ENCODE peak calls at places on chromosomes 13 and 19, in nine cellular contexts. Z is IMR-90, F is NT2/D1, T is mammary epithelial cell, O is tibial artery, S is endothelial cell of umbilical vein, N is HCT116, B is ovary, U is astrocyte. V is an unnamed sample.

GRCh38 chr19:53328967-53329366 is 4.6 kb upstream of the ZNF845 start:
- DNase-seq in Z (peak; percentile 4), F (peak; percentile 6), T (no peak), O (peak; percentile 73), S (no peak), N (no peak), B (peak; percentile 73), U (no peak), V (peak; percentile 35)

GRCh38 chr19:7415163-7415856 is 66.6 kb downstream of the ARHGEF18 start:
- DNase-seq in Z (peak; percentile 86), F (no peak), T (no peak), O (no peak), S (no peak), N (no peak), B (no peak), U (peak; percentile 81), V (no peak)

GRCh38 chr13:76823969-76824368 is 62.2 kb downstream of the KCTD12 start:
- DNase-seq in Z (no peak), F (peak; percentile 42), T (no peak), O (no peak), S (no peak), N (no peak), B (no peak), U (no peak), V (no peak)

GRCh38 chr19:47498561-47498960 is 14.5 kb upstream of the KPTN start:
- DNase-seq in Z (no peak), F (no peak), T (no peak), O (no peak), S (no peak), N (no peak), B (no peak), U (no peak), V (no peak)

GRCh38 chr13:50123515-50123861 is 108.2 kb downstream of the KCNRG start:
- DNase-seq in Z (no peak), F (no peak), T (no peak), O (no peak), S (no peak), N (no peak), B (no peak), U (no peak), V (no peak)

GRCh38 chr19:10270180-10270615 is 722 bp upstream of the ICAM1 start:
- DNase-seq in Z (no peak), F (no peak), T (no peak), O (peak; percentile 79), S (no peak), N (no peak), B (peak; percentile 58), U (no peak), V (peak; percentile 47)

GRCh38 chr19:13212759-13213330 is 62.6 kb downstream of the IER2 start:
- DNase-seq in Z (peak; percentile 43), F (peak; percentile 57), T (peak; percentile 33), O (peak; percentile 70), S (peak; percentile 39), N (peak; percentile 56), B (peak; percentile 54), U (no peak), V (peak; percentile 54)

GRCh38 chr13:111225810-111226546 is 94.5 kb upstream of the TEX29 start:
- DNase-seq in Z (no peak), F (no peak), T (no peak), O (no peak), S (no peak), N (no peak), B (no peak), U (no peak), V (no peak)

GRCh38 chr19:14473915-14474578 is 1.1 kb downstream of the PTGER1 start:
- DNase-seq in Z (no peak), F (no peak), T (no peak), O (no peak), S (no peak), N (no peak), B (no peak), U (no peak), V (no peak)

GRCh38 chr13:111006508-111007031 is 91.7 kb upstream of the ANKRD10 start:
- DNase-seq in Z (peak; percentile 84), F (peak; percentile 8), T (no peak), O (peak; percentile 94), S (peak; percentile 77), N (no peak), B (peak; percentile 82), U (peak; percentile 93), V (peak; percentile 82)

GRCh38 chr19:19160489-19161035 is 9.5 kb downstream of the MEF2B start:
- DNase-seq in Z (no peak), F (no peak), T (no peak), O (no peak), S (no peak), N (no peak), B (no peak), U (no peak), V (no peak)

GRCh38 chr19:49489601-49490167 is 2.3 kb downstream of the RPL13A start:
- DNase-seq in Z (no peak), F (no peak), T (no peak), O (no peak), S (no peak), N (no peak), B (no peak), U (no peak), V (no peak)

GRCh38 chr13:106917024-106917491 is 349.1 kb upstream of the ARGLU1 start:
- DNase-seq in Z (no peak), F (no peak), T (no peak), O (no peak), S (no peak), N (no peak), B (no peak), U (no peak), V (peak; percentile 22)

GRCh38 chr19:29448046-29448445 is 77.7 kb upstream of the VSTM2B start:
- DNase-seq in Z (no peak), F (no peak), T (no peak), O (no peak), S (no peak), N (no peak), B (no peak), U (no peak), V (no peak)

GRCh38 chr19:55350620-55351315 is 3.8 kb downstream of the COX6B2 start:
- DNase-seq in Z (no peak), F (no peak), T (no peak), O (no peak), S (no peak), N (no peak), B (no peak), U (no peak), V (no peak)
- H3K9me3 ChIP-seq in Z (no peaks in the 10 kb centered on the region), F (no peaks in the 10 kb centered on the region), T (no peaks in the 10 kb centered on the region), O (no peaks in the 10 kb centered on the region), S (no peaks in the 10 kb centered on the region), N (no peaks in the 10 kb centered on the region), B (no peaks in the 10 kb centered on the region), U (no peaks in the 10 kb centered on the region), V (no peaks in the 10 kb centered on the region)

DNA sequence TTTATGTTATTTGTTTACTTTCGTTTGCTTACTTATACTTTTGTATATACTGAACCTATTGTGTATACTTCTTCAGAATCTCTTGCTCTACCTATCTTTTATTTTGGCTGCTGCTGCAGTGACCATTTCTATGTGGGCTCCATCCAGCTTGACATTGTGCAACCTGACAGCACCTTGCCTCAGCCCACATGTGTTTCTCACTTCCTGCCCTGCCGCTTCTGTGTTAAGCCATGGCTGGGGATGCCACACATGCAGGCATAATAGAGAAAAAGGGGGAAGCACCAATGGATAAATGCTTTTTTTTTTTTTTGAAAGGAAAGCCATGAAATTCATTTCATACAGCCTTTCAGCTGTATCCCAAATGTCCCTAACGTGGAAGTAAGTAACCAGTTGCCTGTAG is 147.6 kb downstream of the RBM26 start:
- DNase-seq in Z (no peak), F (no peak), T (no peak), O (no peak), S (no peak), N (no peak), B (no peak), U (no peak), V (no peak)
- H3K9me3 ChIP-seq in Z (no peaks in the 10 kb centered on the region), F (no peaks in the 10 kb centered on the region), T (no peaks in the 10 kb centered on the region), O (no peaks in the 10 kb centered on the region), S (no peaks in the 10 kb centered on the region), N (no peaks in the 10 kb centered on the region), B (no peaks in the 10 kb centered on the region), U (no peaks in the 10 kb centered on the region), V (no peaks in the 10 kb centered on the region)

GRCh38 chr19:1901940-1902404 is 3.2 kb upstream of the ADAT3 start:
- DNase-seq in Z (no peak), F (no peak), T (no peak), O (peak; percentile 77), S (no peak), N (no peak), B (no peak), U (no peak), V (no peak)

GRCh38 chr19:1893791-1894190 is 8.5 kb upstream of the ABHD17A start:
- DNase-seq in Z (no peak), F (no peak), T (no peak), O (no peak), S (no peak), N (no peak), B (no peak), U (no peak), V (no peak)

GRCh38 chr19:1896508-1896907 is 8.7 kb upstream of the ADAT3 start:
- DNase-seq in Z (no peak), F (no peak), T (no peak), O (no peak), S (no peak), N (no peak), B (no peak), U (no peak), V (no peak)
- H3K9me3 ChIP-seq in Z (no peaks in the 10 kb centered on the region), F (no peaks in the 10 kb centered on the region), T (no peaks in the 10 kb centered on the region), O (no peaks in the 10 kb centered on the region), S (no peaks in the 10 kb centered on the region), N (no peaks in the 10 kb centered on the region), B (no peaks in the 10 kb centered on the region), U (no peaks in the 10 kb centered on the region), V (no peaks in the 10 kb centered on the region)

DNA sequence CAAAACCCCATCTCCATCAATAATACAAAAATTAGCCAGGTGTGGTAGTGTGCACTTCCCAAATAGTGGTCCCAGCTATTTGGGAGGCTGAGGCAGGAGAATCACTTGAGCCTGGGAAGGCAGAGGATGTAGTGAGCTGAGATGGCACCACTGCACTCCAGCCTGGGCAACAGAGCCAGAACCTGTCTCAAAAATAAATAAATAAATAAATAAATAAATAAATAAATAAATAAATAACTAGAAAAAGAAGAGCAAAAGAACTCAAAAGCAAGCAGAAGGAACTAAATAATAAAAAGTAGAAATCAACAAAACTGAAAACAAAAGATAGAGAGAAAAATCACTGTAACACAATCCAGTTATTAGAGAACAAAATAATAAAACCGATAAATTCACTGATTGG is 12.3 kb downstream of the ZNF585A start:
- DNase-seq in Z (no peak), F (no peak), T (no peak), O (no peak), S (no peak), N (no peak), B (no peak), U (no peak), V (no peak)
- H3K9me3 ChIP-seq in Z (peaks cover 36% of the 10 kb centered on the region), F (peaks cover 8% of the 10 kb centered on the region), T (peaks cover 13% of the 10 kb centered on the region), O (peaks cover 77% of the 10 kb centered on the region), S (peaks cover 4% of the 10 kb centered on the region), N (peaks cover 11% of the 10 kb centered on the region), B (no peaks in the 10 kb centered on the region), U (peaks cover 15% of the 10 kb centered on the region), V (peaks cover 87% of the 10 kb centered on the region)